ENCODE peak calls at places on chromosomes 1 and 21, in four cellular contexts. K is amniotic epithelial cell; L is AG04450; M is activated T-cell treated with anti-CD3 and anti-CD28 coated beads, Interleukin-2, amount 50 U/mL, for 1 hour. B is an unnamed sample.

GRCh38 chr1:185795181-185795580 is 61.0 kb downstream of the HMCN1 start:
- DNase-seq in K (no peak), L (no peak), M (no peak), B (no peak)

GRCh38 chr1:3816331-3817137 is 20.2 kb upstream of the LRRC47 start:
- DNase-seq in K (no peak), L (no peak), M (no peak), B (no peak)

GRCh38 chr1:16430598-16430997 is 6.6 kb downstream of the SPATA21 start:
- DNase-seq in K (peak; percentile 21), L (no peak), M (no peak), B (no peak)

GRCh38 chr1:167964646-167965045 is 27.8 kb upstream of the MPC2 start:
- DNase-seq in K (no peak), L (no peak), M (no peak), B (no peak)

GRCh38 chr1:36159614-36160387 is 3.8 kb downstream of the MAP7D1 start:
- DNase-seq in K (no peak), L (no peak), M (no peak), B (no peak)

GRCh38 chr1:107532318-107532717 is 391.5 kb downstream of the NTNG1 start:
- DNase-seq in K (no peak), L (no peak), M (no peak), B (no peak)

GRCh38 chr1:46903481-46903880 is 37.8 kb downstream of the CYP4A11 start:
- DNase-seq in K (no peak), L (no peak), M (no peak), B (no peak)

GRCh38 chr1:223783676-223784075 is 62.1 kb downstream of the TP53BP2 start:
- DNase-seq in K (no peak), L (no peak), M (no peak), B (no peak)

GRCh38 chr1:235073331-235073967 is 55.2 kb downstream of the TOMM20 start:
- DNase-seq in K (no peak), L (no peak), M (no peak), B (no peak)

GRCh38 chr21:42115136-42115683 is 44.1 kb downstream of the UMODL1 start:
- DNase-seq in K (no peak), L (no peak), M (no peak), B (no peak)

GRCh38 chr1:208988811-208989222 is 594.7 kb upstream of the CAMK1G start:
- DNase-seq in K (peak; percentile 73), L (no peak), M (peak; percentile 15), B (no peak)

GRCh38 chr1:21294266-21295058 is 4.2 kb upstream of the ECE1 start:
- DNase-seq in K (no peak), L (no peak), M (peak; percentile 84), B (no peak)

GRCh38 chr1:19200281-19200604 is 9.8 kb downstream of the UBR4 start:
- DNase-seq in K (no peak), L (no peak), M (no peak), B (no peak)

GRCh38 chr1:228212966-228213844 is 5.4 kb downstream of the OBSCN start:
- DNase-seq in K (peak; percentile 73), L (peak; percentile 39), M (peak; percentile 91), B (no peak)

GRCh38 chr1:62025154-62025553 is 169.5 kb upstream of the L1TD1 start:
- DNase-seq in K (no peak), L (no peak), M (no peak), B (no peak)

GRCh38 chr1:247681288-247681897 is 1.9 kb upstream of the OR13G1 start:
- DNase-seq in K (peak; percentile 22), L (no peak), M (no peak), B (no peak)

GRCh38 chr1:94527447-94528031 is 14.0 kb downstream of the F3 start:
- DNase-seq in K (peak; percentile 79), L (no peak), M (no peak), B (no peak)

GRCh38 chr1:114901739-114902255 is 47.1 kb downstream of the SYCP1 start:
- DNase-seq in K (no peak), L (no peak), M (no peak), B (no peak)

GRCh38 chr1:62688687-62689085 is 500 bp upstream of the DOCK7 start:
- DNase-seq in K (peak; percentile 21), L (no peak), M (no peak), B (no peak)

GRCh38 chr1:231039161-231040018 is 664 bp downstream of the FAM89A start:
- DNase-seq in K (peak; percentile 60), L (no peak), M (peak; percentile 51), B (no peak)

GRCh38 chr1:220824031-220824989 is 37.6 kb downstream of the MTARC1 start:
- DNase-seq in K (peak; percentile 50), L (no peak), M (no peak), B (no peak)

GRCh38 chr1:143497374-143497747 is 474.4 kb downstream of the FAM72C start:
- DNase-seq in K (no peak), L (no peak), M (peak; percentile 22), B (no peak)

GRCh38 chr21:43842742-43843141 is 22.3 kb upstream of the AGPAT3 start:
- DNase-seq in K (no peak), L (no peak), M (no peak), B (no peak)

GRCh38 chr21:31957631-31958030 is 84.8 kb downstream of the HUNK start:
- DNase-seq in K (no peak), L (no peak), M (no peak), B (no peak)

GRCh38 chr1:234600418-234601216 is 9.4 kb downstream of the IRF2BP2 start:
- DNase-seq in K (peak; percentile 52), L (no peak), M (no peak), B (no peak)

GRCh38 chr1:236141447-236142357 is 637 bp upstream of the GPR137B start:
- DNase-seq in K (peak; percentile 62), L (no peak), M (peak; percentile 23), B (peak; percentile 37)

GRCh38 chr21:37983336-37984095 is 67.3 kb upstream of the KCNJ6 start:
- DNase-seq in K (peak; percentile 5), L (no peak), M (no peak), B (peak; percentile 41)

GRCh38 chr1:29136463-29136915 is 12.8 kb upstream of the TMEM200B start:
- DNase-seq in K (peak; percentile 79), L (no peak), M (no peak), B (no peak)

GRCh38 chr1:220235462-220235861 is 36.8 kb downstream of the RAB3GAP2 start:
- DNase-seq in K (no peak), L (no peak), M (no peak), B (no peak)

GRCh38 chr1:221435510-221435909 is 306.4 kb downstream of the DUSP10 start:
- DNase-seq in K (peak; percentile 78), L (peak; percentile 65), M (no peak), B (no peak)

GRCh38 chr1:154623358-154623757 is 15.4 kb upstream of the ADAR start:
- DNase-seq in K (no peak), L (no peak), M (no peak), B (no peak)

GRCh38 chr1:212916395-212917133 is 33.8 kb upstream of the VASH2 start:
- DNase-seq in K (peak; percentile 60), L (no peak), M (no peak), B (no peak)

GRCh38 chr1:67748630-67749029 is 63.6 kb downstream of the GADD45A start:
- DNase-seq in K (peak; percentile 88), L (no peak), M (no peak), B (no peak)

GRCh38 chr1:228312091-228312764 is 94.4 kb downstream of the TRIM11 start:
- DNase-seq in K (no peak), L (no peak), M (peak; percentile 10), B (no peak)

GRCh38 chr21:36891123-36891522 is 75.3 kb downstream of the HLCS start:
- DNase-seq in K (no peak), L (no peak), M (no peak), B (no peak)

GRCh38 chr1:165633624-165634023 is 2.6 kb downstream of the MGST3 start:
- DNase-seq in K (no peak), L (no peak), M (no peak), B (no peak)

GRCh38 chr1:175548774-175549173 is 194.6 kb downstream of the TNR start:
- DNase-seq in K (no peak), L (no peak), M (no peak), B (no peak)